ENCODE peak calls at places on chromosomes 12 and 14, in four cellular contexts. One of them, this sample, is unnamed.

GRCh38 chr14:63203618-63204406 is 431 bp upstream of the RHOJ start:
- ATAC-seq in GM12878: no peak
- ATAC-seq in upper lobe of left lung: peak; percentile 90
- ATAC-seq in K562: no peak
- ATAC-seq in this sample: peak; percentile 93

GRCh38 chr12:121025442-121026226 is 9.3 kb upstream of the C12orf43 start:
- ATAC-seq in upper lobe of left lung: no peak
- ATAC-seq in GM12878: no peak
- ATAC-seq in K562: peak; percentile 22
- ATAC-seq in this sample: no peak

GRCh38 chr12:54417712-54418440 is 1.2 kb downstream of the ITGA5 start:
- ATAC-seq in upper lobe of left lung: no peak
- ATAC-seq in GM12878: no peak
- ATAC-seq in K562: peak; percentile 38
- ATAC-seq in this sample: no peak

GRCh38 chr12:51687142-51687935 is 96.3 kb downstream of the SCN8A start:
- ATAC-seq in K562: no peak
- ATAC-seq in GM12878: no peak
- ATAC-seq in upper lobe of left lung: no peak
- ATAC-seq in this sample: no peak

GRCh38 chr14:58100735-58101368 is 51.2 kb downstream of the ARMH4 start:
- ATAC-seq in upper lobe of left lung: no peak
- ATAC-seq in GM12878: no peak
- ATAC-seq in K562: no peak
- ATAC-seq in this sample: no peak

GRCh38 chr12:106914796-106915634 is 40.7 kb upstream of the TMEM263 start:
- ATAC-seq in GM12878: peak; percentile 82
- ATAC-seq in upper lobe of left lung: no peak
- ATAC-seq in K562: no peak
- ATAC-seq in this sample: no peak

GRCh38 chr14:50031534-50032313 is 84.6 kb downstream of the VCPKMT start:
- ATAC-seq in K562: no peak
- ATAC-seq in upper lobe of left lung: no peak
- ATAC-seq in GM12878: no peak
- ATAC-seq in this sample: peak; percentile 79

GRCh38 chr14:74510955-74511354 is 17.4 kb downstream of the ISCA2 start:
- ATAC-seq in GM12878: no peak
- ATAC-seq in upper lobe of left lung: no peak
- ATAC-seq in K562: no peak
- ATAC-seq in this sample: peak; percentile 47

GRCh38 chr12:50188280-50188781 is 21.2 kb upstream of the CERS5 start:
- ATAC-seq in GM12878: no peak
- ATAC-seq in upper lobe of left lung: no peak
- ATAC-seq in K562: peak; percentile 41
- ATAC-seq in this sample: peak; percentile 76

GRCh38 chr12:62530596-62530995 is 64.0 kb downstream of the MON2 start:
- ATAC-seq in GM12878: no peak
- ATAC-seq in upper lobe of left lung: no peak
- ATAC-seq in K562: no peak
- ATAC-seq in this sample: no peak

GRCh38 chr12:113591480-113591971 is 119.9 kb upstream of the LHX5 start:
- ATAC-seq in upper lobe of left lung: no peak
- ATAC-seq in GM12878: peak; percentile 25
- ATAC-seq in K562: peak; percentile 98
- ATAC-seq in this sample: no peak

GRCh38 chr14:77590845-77591506 is 25.5 kb downstream of the SPTLC2 start:
- ATAC-seq in upper lobe of left lung: no peak
- ATAC-seq in GM12878: peak; percentile 29
- ATAC-seq in K562: no peak
- ATAC-seq in this sample: no peak

GRCh38 chr12:48266826-48267225 is 63.7 kb upstream of the OR10AD1 start:
- ATAC-seq in K562: no peak
- ATAC-seq in GM12878: no peak
- ATAC-seq in upper lobe of left lung: no peak
- ATAC-seq in this sample: no peak

GRCh38 chr14:72776701-72777255 is 117.1 kb downstream of the DPF3 start:
- ATAC-seq in upper lobe of left lung: no peak
- ATAC-seq in GM12878: no peak
- ATAC-seq in K562: peak; percentile 26
- ATAC-seq in this sample: no peak

GRCh38 chr12:110543252-110543959 is 39.7 kb downstream of the PPTC7 start:
- ATAC-seq in K562: peak; percentile 29
- ATAC-seq in GM12878: peak; percentile 92
- ATAC-seq in upper lobe of left lung: peak; percentile 90
- ATAC-seq in this sample: peak; percentile 96

GRCh38 chr12:31759621-31760459 is 31.0 kb upstream of the AMN1 start:
- ATAC-seq in K562: no peak
- ATAC-seq in upper lobe of left lung: no peak
- ATAC-seq in GM12878: peak; percentile 60
- ATAC-seq in this sample: no peak

GRCh38 chr12:70002912-70003255 is 177.9 kb downstream of the MYRFL start:
- ATAC-seq in GM12878: no peak
- ATAC-seq in K562: no peak
- ATAC-seq in upper lobe of left lung: no peak
- ATAC-seq in this sample: no peak

GRCh38 chr14:68295316-68295816 is 475.8 kb downstream of the RAD51B start:
- ATAC-seq in GM12878: no peak
- ATAC-seq in upper lobe of left lung: peak; percentile 15
- ATAC-seq in K562: peak; percentile 97
- ATAC-seq in this sample: no peak

GRCh38 chr14:60963761-60964160 is 17.1 kb downstream of the TRMT5 start:
- ATAC-seq in GM12878: no peak
- ATAC-seq in upper lobe of left lung: no peak
- ATAC-seq in K562: peak; percentile 66
- ATAC-seq in this sample: no peak

GRCh38 chr14:20456971-20457370 is 1.9 kb downstream of the APEX1 start:
- ATAC-seq in upper lobe of left lung: no peak
- ATAC-seq in GM12878: no peak
- ATAC-seq in K562: no peak
- ATAC-seq in this sample: no peak

GRCh38 chr14:103847954-103848719 is 762 bp upstream of the PPP1R13B start:
- ATAC-seq in K562: peak; percentile 61
- ATAC-seq in GM12878: peak; percentile 60
- ATAC-seq in upper lobe of left lung: peak; percentile 54
- ATAC-seq in this sample: peak; percentile 34

GRCh38 chr14:66009104-66009503 is 477.1 kb upstream of the CCDC196 start:
- ATAC-seq in K562: no peak
- ATAC-seq in GM12878: no peak
- ATAC-seq in upper lobe of left lung: no peak
- ATAC-seq in this sample: no peak

GRCh38 chr12:100199347-100200136 is 1.1 kb upstream of the ACTR6 start:
- ATAC-seq in GM12878: peak; percentile 93
- ATAC-seq in K562: peak; percentile 83
- ATAC-seq in upper lobe of left lung: peak; percentile 91
- ATAC-seq in this sample: peak; percentile 84
- TF ChIP-seq POLR2A in GM12878: peak; percentile 60
- TF ChIP-seq POLR2A in K562: peak; percentile 39
- TF ChIP-seq POLR2A in upper lobe of left lung: no peak
- TF ChIP-seq POLR2A in this sample: no peak

DNA sequence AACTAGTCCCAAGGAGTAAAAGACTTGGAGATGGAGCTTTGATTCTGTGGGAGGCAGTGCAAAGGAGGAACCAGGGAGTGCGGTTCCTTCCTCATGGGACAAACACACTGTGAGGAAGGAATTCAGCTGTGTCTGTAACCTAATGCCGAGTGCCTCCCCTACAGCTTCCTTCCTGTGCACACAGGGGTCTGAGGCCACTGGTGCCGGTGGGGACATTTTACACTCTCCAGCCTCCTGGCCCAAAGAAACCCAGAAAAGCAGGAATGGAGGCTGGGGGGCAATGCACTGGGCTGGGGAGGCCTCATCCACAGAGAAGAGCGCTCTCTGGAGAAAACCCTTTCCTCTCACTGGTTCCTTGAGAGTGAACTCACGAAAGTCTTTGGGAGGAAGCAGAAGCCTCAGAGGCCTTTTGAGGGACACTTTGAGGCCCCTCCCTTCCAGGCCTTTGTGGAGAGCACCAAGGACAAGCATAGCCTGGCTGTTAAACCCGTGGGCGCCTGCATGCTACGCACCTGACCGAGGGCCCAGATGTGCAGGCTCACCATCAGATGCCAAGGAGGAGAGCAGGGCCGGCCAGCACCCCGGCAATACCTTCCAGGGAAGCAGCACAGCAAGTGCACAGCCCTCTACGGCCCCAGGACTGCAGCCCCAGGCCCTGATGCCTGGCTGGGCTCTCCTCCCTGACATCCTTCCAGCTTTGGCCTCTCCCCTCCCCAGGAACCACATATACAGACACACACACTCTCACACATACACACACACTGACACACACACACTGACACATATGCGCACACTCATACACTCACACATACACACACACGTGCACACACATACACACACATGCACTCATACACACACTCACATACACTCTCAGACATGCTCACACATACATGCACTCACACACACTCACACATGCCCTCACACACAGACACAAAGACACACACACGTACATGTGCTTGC is 52.0 kb downstream of the NFKBIA start:
- ATAC-seq in upper lobe of left lung: no peak
- ATAC-seq in K562: peak; percentile 60
- ATAC-seq in GM12878: no peak
- ATAC-seq in this sample: peak; percentile 57
- TF ChIP-seq POLR2AphosphoS5 in upper lobe of left lung: no peak
- TF ChIP-seq POLR2AphosphoS5 in K562: no peak
- TF ChIP-seq POLR2AphosphoS5 in GM12878: no peak
- TF ChIP-seq POLR2AphosphoS5 in this sample: no peak

GRCh38 chr14:80456200-80456599 is 244.9 kb upstream of the DIO2 start:
- ATAC-seq in K562: no peak
- ATAC-seq in upper lobe of left lung: no peak
- ATAC-seq in GM12878: no peak
- ATAC-seq in this sample: no peak

GRCh38 chr14:80455031-80455430 is 243.7 kb upstream of the DIO2 start:
- ATAC-seq in K562: no peak
- ATAC-seq in GM12878: no peak
- ATAC-seq in upper lobe of left lung: no peak
- ATAC-seq in this sample: no peak
- TF ChIP-seq POLR2A in K562: no peak
- TF ChIP-seq POLR2A in GM12878: no peak
- TF ChIP-seq POLR2A in upper lobe of left lung: no peak
- TF ChIP-seq POLR2A in this sample: no peak

GRCh38 chr12:64608901-64609542 is 1.3 kb upstream of the RASSF3 start:
- ATAC-seq in upper lobe of left lung: peak; percentile 54
- ATAC-seq in GM12878: peak; percentile 39
- ATAC-seq in K562: peak; percentile 61
- ATAC-seq in this sample: no peak
- TF ChIP-seq POLR2AphosphoS5 in upper lobe of left lung: no peak
- TF ChIP-seq POLR2AphosphoS5 in GM12878: no peak
- TF ChIP-seq POLR2AphosphoS5 in K562: peak; percentile 36
- TF ChIP-seq POLR2AphosphoS5 in this sample: no peak

DNA sequence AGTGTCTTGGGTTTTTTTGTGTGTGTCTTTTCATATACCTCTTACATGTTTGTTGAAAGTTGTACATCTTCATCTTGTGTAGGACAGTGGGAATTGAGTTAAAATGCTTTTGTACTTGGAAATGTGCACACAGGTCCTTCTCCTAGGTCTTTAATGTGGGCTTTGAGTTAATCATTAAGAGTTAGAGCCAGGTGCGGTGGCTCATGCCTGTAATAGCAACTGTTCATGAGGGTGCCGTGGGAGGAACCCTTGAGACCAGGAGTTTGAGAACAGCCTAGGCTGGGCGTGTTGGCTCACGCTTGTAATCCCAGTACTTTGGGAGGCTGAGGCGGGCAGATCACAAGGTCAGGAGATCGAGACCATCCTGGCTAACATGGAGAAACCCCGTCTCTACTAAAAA is 13.9 kb downstream of the CLECL1 start:
- ATAC-seq in upper lobe of left lung: no peak
- ATAC-seq in GM12878: peak; percentile 13
- ATAC-seq in K562: no peak
- ATAC-seq in this sample: no peak
- TF ChIP-seq POLR2A in upper lobe of left lung: no peak
- TF ChIP-seq POLR2A in GM12878: no peak
- TF ChIP-seq POLR2A in K562: no peak
- TF ChIP-seq POLR2A in this sample: no peak

GRCh38 chr14:52553671-52554575 is 1.3 kb downstream of the GPR137C start:
- ATAC-seq in upper lobe of left lung: no peak
- ATAC-seq in K562: peak; percentile 16
- ATAC-seq in GM12878: peak; percentile 8
- ATAC-seq in this sample: peak; percentile 30
- TF ChIP-seq POLR2AphosphoS5 in upper lobe of left lung: no peak
- TF ChIP-seq POLR2AphosphoS5 in K562: no peak
- TF ChIP-seq POLR2AphosphoS5 in GM12878: no peak
- TF ChIP-seq POLR2AphosphoS5 in this sample: peak; percentile 54

GRCh38 chr12:123532021-123532420 is 1.5 kb downstream of the RILPL1 start:
- ATAC-seq in GM12878: peak; percentile 68
- ATAC-seq in upper lobe of left lung: no peak
- ATAC-seq in K562: no peak
- ATAC-seq in this sample: no peak

GRCh38 chr12:123533672-123534643 is at the start of gene RILPL1:
- ATAC-seq in GM12878: peak; percentile 75
- ATAC-seq in K562: peak; percentile 81
- ATAC-seq in upper lobe of left lung: peak; percentile 52
- ATAC-seq in this sample: peak; percentile 79

GRCh38 chr12:123531091-123531490 is 2.4 kb downstream of the RILPL1 start:
- ATAC-seq in GM12878: no peak
- ATAC-seq in K562: no peak
- ATAC-seq in upper lobe of left lung: no peak
- ATAC-seq in this sample: no peak

GRCh38 chr12:123530683-123531082 is 2.8 kb downstream of the RILPL1 start:
- ATAC-seq in GM12878: no peak
- ATAC-seq in K562: no peak
- ATAC-seq in upper lobe of left lung: no peak
- ATAC-seq in this sample: no peak

DNA sequence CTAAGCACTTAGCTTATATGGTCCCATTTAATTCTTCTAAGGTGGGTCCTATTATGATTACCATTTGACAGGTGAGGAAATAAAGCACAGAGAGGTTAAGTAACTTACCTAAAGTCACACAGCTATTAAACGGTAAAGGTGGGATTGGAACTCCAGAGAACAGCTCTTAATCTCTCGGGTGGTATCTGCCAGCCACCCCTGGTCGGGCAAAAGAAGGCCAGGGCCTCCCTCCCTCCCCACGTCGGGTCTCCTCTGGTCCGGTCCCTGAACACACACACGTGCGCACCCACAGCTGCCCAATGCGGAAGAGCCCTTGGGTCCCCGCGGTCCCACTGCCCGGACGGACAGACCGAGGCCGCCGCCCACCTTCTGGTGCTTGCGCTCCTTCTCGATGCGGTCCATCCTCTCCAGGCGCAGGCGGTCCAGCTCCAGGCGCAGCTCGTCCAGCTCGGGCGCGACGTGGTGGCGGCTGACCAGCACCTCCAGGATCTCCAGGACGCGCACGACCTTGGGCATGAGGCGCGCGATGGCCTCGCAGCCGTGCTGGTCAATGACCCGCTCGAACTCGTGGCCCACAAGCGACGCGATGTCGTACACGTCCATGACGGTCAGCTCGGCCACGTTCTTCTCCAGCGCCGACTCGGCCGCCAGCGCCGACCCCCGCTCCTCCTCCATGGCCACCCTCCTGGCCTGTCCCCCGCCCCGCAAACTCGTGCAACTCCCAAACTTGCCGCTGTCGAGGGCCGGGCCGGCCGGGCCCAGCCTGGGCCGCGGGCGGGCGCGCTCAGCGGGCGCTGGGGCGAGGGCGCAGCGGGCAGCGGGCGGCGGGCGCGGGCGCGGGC is 490 bp downstream of the RILPL1 start:
- ATAC-seq in GM12878: peak; percentile 37
- ATAC-seq in K562: peak; percentile 65
- ATAC-seq in upper lobe of left lung: peak; percentile 43
- ATAC-seq in this sample: peak; percentile 60
- TF ChIP-seq POLR2A in GM12878: no peak
- TF ChIP-seq POLR2A in K562: peak; percentile 44
- TF ChIP-seq POLR2A in upper lobe of left lung: no peak
- TF ChIP-seq POLR2A in this sample: no peak